ENCODE peak calls at places on chromosomes 13 and 19, in six cellular contexts. Y is HCT116, I is GM12878, D is K562, B is HepG2, A is H1. R is an unnamed sample.

GRCh38 chr13:106357198-106357597 is 178.3 kb downstream of the EFNB2 start:
- DNase-seq in B (no peak), A (no peak), I (no peak), Y (no peak), D (no peak), R (peak)

GRCh38 chr13:64551755-64552154 is 2678.4 kb downstream of the PCDH9 start:
- DNase-seq in B (no peak), A (no peak), I (no peak), D (no peak), Y (no peak), R (peak)

GRCh38 chr19:10061717-10062310 is 24.3 kb upstream of the SHFL start:
- DNase-seq in A (no peak), D (peak), I (no peak), Y (no peak), B (no peak), R (no peak)

GRCh38 chr19:49895566-49896297 is 955 bp downstream of the IL4I1 start:
- DNase-seq in D (no peak), A (no peak), I (no peak), Y (no peak), B (no peak), R (no peak)

GRCh38 chr19:42150353-42150752 is 18.1 kb upstream of the POU2F2 start:
- DNase-seq in A (no peak), I (no peak), B (no peak), Y (no peak), D (no peak), R (no peak)

GRCh38 chr13:25699056-25699455 is 327.3 kb downstream of the ATP8A2 start:
- DNase-seq in Y (no peak), A (no peak), D (no peak), I (no peak), B (no peak), R (no peak)

GRCh38 chr13:104773775-104774174 is 1707.6 kb upstream of the SLC10A2 start:
- DNase-seq in B (peak), D (no peak), A (peak), I (peak), Y (peak), R (peak)

GRCh38 chr19:6801397-6802086 is 29.0 kb downstream of the VAV1 start:
- DNase-seq in A (peak), Y (peak), D (peak), B (no peak), I (peak), R (no peak)

GRCh38 chr13:89568276-89568675 is 1779.2 kb upstream of the MIR17HG start:
- DNase-seq in D (no peak), Y (no peak), I (no peak), B (no peak), A (no peak), R (no peak)

GRCh38 chr13:37476874-37477273 is 121.7 kb downstream of the POSTN start:
- DNase-seq in Y (no peak), D (no peak), I (no peak), A (no peak), B (no peak), R (peak)

GRCh38 chr19:18144361-18144760 is 8.6 kb upstream of the PIK3R2 start:
- DNase-seq in D (no peak), I (no peak), B (no peak), A (no peak), Y (no peak), R (no peak)

GRCh38 chr19:39196860-39197562 is at the start of gene NCCRP1:
- DNase-seq in Y (no peak), B (no peak), D (peak), I (no peak), A (peak), R (no peak)

GRCh38 chr13:55577082-55577846 is 1563.5 kb upstream of the PRR20A start:
- DNase-seq in I (no peak), B (no peak), Y (no peak), D (no peak), A (no peak), R (no peak)

GRCh38 chr19:17755977-17756670 is 4.8 kb downstream of the FCHO1 start:
- DNase-seq in I (peak), B (no peak), Y (no peak), A (peak), D (peak), R (peak)

GRCh38 chr13:69306766-69307165 is 800.9 kb upstream of the ATXN8OS start:
- DNase-seq in B (no peak), Y (no peak), I (no peak), A (no peak), D (no peak), R (no peak)

GRCh38 chr19:5588906-5589676 is 21.3 kb upstream of the TINCR start:
- DNase-seq in B (no peak), D (no peak), I (no peak), Y (no peak), A (no peak), R (no peak)

GRCh38 chr19:10399878-10400277 is 3.5 kb downstream of the CDC37 start:
- DNase-seq in I (no peak), D (peak), Y (no peak), A (no peak), B (no peak), R (no peak)

GRCh38 chr13:94119360-94119936 is 360.0 kb downstream of the DCT start:
- DNase-seq in A (no peak), Y (no peak), I (no peak), B (peak), D (no peak), R (no peak)

GRCh38 chr19:35264281-35265125 is 4.3 kb upstream of the USF2 start:
- DNase-seq in D (no peak), A (no peak), Y (no peak), B (no peak), I (no peak), R (no peak)

GRCh38 chr13:80957019-80957650 is 616.2 kb upstream of the SPRY2 start:
- DNase-seq in I (no peak), D (no peak), A (no peak), B (peak), Y (no peak), R (no peak)

GRCh38 chr13:27339299-27339698 is 68.7 kb downstream of the RASL11A start:
- DNase-seq in B (peak), I (no peak), D (peak), A (peak), Y (peak), R (peak)

GRCh38 chr13:52850396-52851152 is 2.1 kb upstream of the PCDH8 start:
- DNase-seq in D (no peak), A (peak), I (no peak), Y (no peak), B (peak), R (peak)

GRCh38 chr19:4456843-4457653 is 546 bp downstream of the UBXN6 start:
- DNase-seq in A (peak), I (no peak), D (peak), Y (no peak), B (no peak), R (peak)

GRCh38 chr13:24456396-24456795 is 56.2 kb downstream of the PARP4 start:
- DNase-seq in B (no peak), Y (no peak), D (no peak), A (no peak), I (no peak), R (no peak)

GRCh38 chr13:63731896-63732295 is 2316.2 kb upstream of the PCDH20 start:
- DNase-seq in B (peak), A (no peak), Y (no peak), D (no peak), I (no peak), R (no peak)

GRCh38 chr13:39675904-39676303 is 20.4 kb downstream of the COG6 start:
- DNase-seq in I (no peak), A (no peak), B (no peak), D (no peak), Y (no peak), R (no peak)

GRCh38 chr13:53719281-53719680 is 690.7 kb downstream of the OLFM4 start:
- DNase-seq in A (no peak), D (no peak), I (no peak), Y (no peak), B (no peak), R (no peak)

GRCh38 chr19:34600366-34600765 is 76.6 kb downstream of the SCGB2B2 start:
- DNase-seq in A (no peak), I (peak), B (no peak), D (no peak), Y (no peak), R (no peak)

GRCh38 chr19:32977269-32977668 is 5.2 kb downstream of the FAAP24 start:
- DNase-seq in I (no peak), A (no peak), Y (no peak), D (no peak), B (no peak), R (peak)

GRCh38 chr19:32971012-32971595 is 654 bp downstream of the CEP89 start:
- DNase-seq in Y (no peak), A (no peak), D (no peak), B (no peak), I (no peak), R (no peak)

GRCh38 chr19:32971715-32972540 is at the start of the genes CEP89 and FAAP24:
- DNase-seq in Y (peak), D (peak), A (peak), I (peak), B (peak), R (peak)

GRCh38 chr19:32976223-32976805 is 4.3 kb downstream of the FAAP24 start:
- DNase-seq in I (no peak), B (peak), D (peak), A (peak), Y (peak), R (peak)
- TF ChIP-seq CEBPB in I (no peak), B (no peak), D (no peak), A (no peak), Y (no peak), R (no peak)

GRCh38 chr19:48512504-48513288 is 1.1 kb upstream of the LMTK3 start:
- DNase-seq in D (no peak), B (no peak), A (no peak), I (no peak), Y (no peak), R (no peak)
- H3K9ac ChIP-seq in D (no peak), B (no peak), A (no peak), I (no peak), Y (peak), R (no peak)

DNA sequence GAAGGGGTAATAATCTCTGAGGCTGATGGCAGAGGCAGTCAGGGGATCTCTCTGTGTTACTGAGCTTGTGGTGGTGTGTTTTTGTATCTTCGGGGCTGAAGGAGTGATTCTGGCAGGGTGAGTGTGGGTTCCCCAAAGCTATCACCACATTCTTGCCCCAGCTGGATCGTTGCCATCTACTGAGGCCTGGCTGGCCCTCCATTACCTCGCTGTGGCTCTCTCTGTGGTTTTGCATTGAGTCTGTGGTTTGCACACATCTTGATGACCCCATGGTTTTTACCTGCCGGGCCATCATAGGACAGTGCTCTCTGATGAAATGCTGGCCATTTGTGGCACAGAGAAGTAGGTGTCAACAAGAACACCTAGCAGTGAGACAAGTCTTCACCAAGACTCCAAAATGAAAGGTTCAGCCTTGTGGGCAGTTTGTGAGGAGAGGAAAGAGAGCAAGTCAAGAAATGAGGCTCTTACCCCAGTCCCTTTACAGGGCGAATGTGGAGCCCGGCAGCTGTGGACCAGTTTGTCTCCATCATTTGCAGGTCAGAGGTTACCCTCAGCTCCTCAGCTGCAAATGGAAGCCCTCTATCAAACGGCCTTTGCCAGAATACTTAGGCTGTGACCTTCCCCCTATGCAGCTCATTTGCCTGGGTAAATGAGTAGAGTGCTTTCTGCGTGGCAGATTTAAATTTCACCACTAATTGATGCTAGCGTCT is 69.0 kb upstream of the NPAS1 start:
- DNase-seq in Y (no peak), B (no peak), D (no peak), A (no peak), I (no peak), R (no peak)
- TF ChIP-seq CEBPB in Y (no peak), B (no peak), D (no peak), A (no peak), I (no peak), R (no peak)

DNA sequence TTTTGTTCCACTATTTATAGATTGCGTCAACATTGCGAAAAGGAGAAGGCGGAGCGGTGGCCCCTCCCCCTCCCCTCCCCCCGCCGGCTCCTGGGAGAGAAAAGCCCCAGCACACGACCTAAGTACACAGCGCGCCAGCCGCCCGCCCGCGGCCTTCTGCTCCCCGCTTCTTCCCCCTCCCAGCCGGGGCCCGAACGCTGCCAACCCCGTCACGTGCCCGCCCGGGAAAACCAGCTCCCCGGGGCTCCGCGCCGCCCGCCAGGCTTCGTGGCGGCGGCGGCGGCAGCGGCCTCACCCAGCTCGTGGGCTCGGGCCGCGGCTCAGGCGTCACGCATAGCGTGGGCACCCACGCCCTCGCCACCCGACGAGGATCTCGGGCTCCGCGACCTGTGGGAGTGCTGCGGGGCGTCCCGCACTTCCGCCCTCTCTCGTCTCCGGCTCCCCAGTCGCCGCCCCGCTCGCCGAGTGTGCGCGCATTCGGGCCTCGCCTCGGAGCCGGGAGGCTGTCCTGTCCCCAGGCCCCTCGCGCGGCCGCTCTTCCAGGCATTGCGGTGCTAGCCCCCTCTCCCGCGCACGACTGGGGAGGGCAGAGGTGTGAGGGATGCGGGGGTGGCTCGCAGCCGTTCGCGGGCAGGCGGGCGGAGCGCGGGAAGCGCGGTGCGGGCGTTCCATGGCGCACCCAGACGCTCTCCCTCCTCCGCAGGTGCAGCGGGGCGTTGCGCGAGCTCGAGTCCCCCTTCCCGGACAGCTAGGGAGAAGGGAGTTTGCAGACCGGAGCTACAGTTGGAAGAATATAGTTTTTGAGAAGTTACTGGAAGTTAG is 110.5 kb downstream of the KCNRG start:
- DNase-seq in D (peak), A (peak), B (peak), I (no peak), Y (peak), R (peak)
- H3K9ac ChIP-seq in D (peak), A (no peak), B (peak), I (peak), Y (peak), R (peak)